ENCODE peak calls at places on chromosomes 3 and 15, in six cellular contexts. One of them, this sample, is unnamed.

GRCh38 chr3:43998841-43999805 is 242.6 kb upstream of the TOPAZ1 start:
- DNase-seq in neural crest cell: peak; percentile 53
- DNase-seq in left ventricle myocardium inferior: no peak
- DNase-seq in psoas muscle: no peak
- DNase-seq in astrocyte of the spinal cord: peak; percentile 84
- DNase-seq in GM10248: peak; percentile 80
- DNase-seq in this sample: no peak

GRCh38 chr15:86725628-86726027 is 646.0 kb downstream of the AGBL1 start:
- DNase-seq in neural crest cell: no peak
- DNase-seq in left ventricle myocardium inferior: no peak
- DNase-seq in psoas muscle: no peak
- DNase-seq in astrocyte of the spinal cord: no peak
- DNase-seq in GM10248: no peak
- DNase-seq in this sample: no peak

GRCh38 chr3:158107508-158108095 is 1.4 kb upstream of the SHOX2 start:
- DNase-seq in neural crest cell: no peak
- DNase-seq in left ventricle myocardium inferior: no peak
- DNase-seq in psoas muscle: no peak
- DNase-seq in astrocyte of the spinal cord: peak; percentile 22
- DNase-seq in GM10248: no peak
- DNase-seq in this sample: no peak

GRCh38 chr3:197458179-197458707 is 97.5 kb downstream of the BDH1 start:
- DNase-seq in neural crest cell: no peak
- DNase-seq in left ventricle myocardium inferior: no peak
- DNase-seq in psoas muscle: no peak
- DNase-seq in astrocyte of the spinal cord: no peak
- DNase-seq in GM10248: peak; percentile 24
- DNase-seq in this sample: no peak

GRCh38 chr15:81886586-81886985 is 159.2 kb downstream of the MEX3B start:
- DNase-seq in neural crest cell: no peak
- DNase-seq in left ventricle myocardium inferior: no peak
- DNase-seq in psoas muscle: no peak
- DNase-seq in astrocyte of the spinal cord: peak; percentile 66
- DNase-seq in GM10248: no peak
- DNase-seq in this sample: no peak

GRCh38 chr3:166688665-166689064 is 691.4 kb downstream of the ZBBX start:
- DNase-seq in neural crest cell: no peak
- DNase-seq in left ventricle myocardium inferior: no peak
- DNase-seq in psoas muscle: no peak
- DNase-seq in astrocyte of the spinal cord: peak; percentile 15
- DNase-seq in GM10248: no peak
- DNase-seq in this sample: no peak

GRCh38 chr3:102225407-102226132 is 209.2 kb upstream of the ZPLD1 start:
- DNase-seq in neural crest cell: no peak
- DNase-seq in left ventricle myocardium inferior: no peak
- DNase-seq in psoas muscle: no peak
- DNase-seq in astrocyte of the spinal cord: peak; percentile 82
- DNase-seq in GM10248: peak; percentile 29
- DNase-seq in this sample: no peak

GRCh38 chr15:54482251-54482650 is 504.0 kb downstream of the UNC13C start:
- DNase-seq in neural crest cell: no peak
- DNase-seq in left ventricle myocardium inferior: no peak
- DNase-seq in psoas muscle: no peak
- DNase-seq in astrocyte of the spinal cord: no peak
- DNase-seq in GM10248: no peak
- DNase-seq in this sample: no peak

GRCh38 chr3:129416408-129416807 is 12.0 kb downstream of the EFCAB12 start:
- DNase-seq in neural crest cell: no peak
- DNase-seq in left ventricle myocardium inferior: no peak
- DNase-seq in psoas muscle: no peak
- DNase-seq in astrocyte of the spinal cord: no peak
- DNase-seq in GM10248: no peak
- DNase-seq in this sample: no peak

GRCh38 chr3:179943097-179943880 is 93.4 kb downstream of the PEX5L start:
- DNase-seq in neural crest cell: no peak
- DNase-seq in left ventricle myocardium inferior: no peak
- DNase-seq in psoas muscle: no peak
- DNase-seq in astrocyte of the spinal cord: no peak
- DNase-seq in GM10248: no peak
- DNase-seq in this sample: no peak

GRCh38 chr3:119293761-119294401 is at the start of gene ARHGAP31:
- DNase-seq in neural crest cell: peak; percentile 38
- DNase-seq in left ventricle myocardium inferior: peak; percentile 75
- DNase-seq in psoas muscle: peak; percentile 75
- DNase-seq in astrocyte of the spinal cord: peak; percentile 74
- DNase-seq in GM10248: peak; percentile 76
- DNase-seq in this sample: peak; percentile 75

GRCh38 chr3:97138914-97139541 is 324.6 kb downstream of the EPHA6 start:
- DNase-seq in neural crest cell: no peak
- DNase-seq in left ventricle myocardium inferior: no peak
- DNase-seq in psoas muscle: no peak
- DNase-seq in astrocyte of the spinal cord: no peak
- DNase-seq in GM10248: no peak
- DNase-seq in this sample: no peak

GRCh38 chr15:35379972-35380371 is 166.0 kb downstream of the DPH6 start:
- DNase-seq in neural crest cell: no peak
- DNase-seq in left ventricle myocardium inferior: no peak
- DNase-seq in psoas muscle: no peak
- DNase-seq in astrocyte of the spinal cord: no peak
- DNase-seq in GM10248: no peak
- DNase-seq in this sample: no peak

GRCh38 chr3:158727499-158728377 is 4.5 kb downstream of the RARRES1 start:
- DNase-seq in neural crest cell: peak; percentile 51
- DNase-seq in left ventricle myocardium inferior: no peak
- DNase-seq in psoas muscle: no peak
- DNase-seq in astrocyte of the spinal cord: peak; percentile 84
- DNase-seq in GM10248: peak; percentile 77
- DNase-seq in this sample: no peak

GRCh38 chr3:16803019-16803418 is 81.7 kb upstream of the PLCL2 start:
- DNase-seq in neural crest cell: no peak
- DNase-seq in left ventricle myocardium inferior: no peak
- DNase-seq in psoas muscle: no peak
- DNase-seq in astrocyte of the spinal cord: no peak
- DNase-seq in GM10248: no peak
- DNase-seq in this sample: no peak

GRCh38 chr3:88000853-88001252 is 58.0 kb downstream of the CGGBP1 start:
- DNase-seq in neural crest cell: peak; percentile 12
- DNase-seq in left ventricle myocardium inferior: no peak
- DNase-seq in psoas muscle: no peak
- DNase-seq in astrocyte of the spinal cord: peak; percentile 22
- DNase-seq in GM10248: no peak
- DNase-seq in this sample: peak; percentile 5

GRCh38 chr3:116440196-116440595 is 5.1 kb downstream of the LSAMP start:
- DNase-seq in neural crest cell: no peak
- DNase-seq in left ventricle myocardium inferior: no peak
- DNase-seq in psoas muscle: no peak
- DNase-seq in astrocyte of the spinal cord: peak; percentile 93
- DNase-seq in GM10248: no peak
- DNase-seq in this sample: no peak

GRCh38 chr15:73538123-73538522 is 95.1 kb downstream of the NPTN start:
- DNase-seq in neural crest cell: no peak
- DNase-seq in left ventricle myocardium inferior: no peak
- DNase-seq in psoas muscle: no peak
- DNase-seq in astrocyte of the spinal cord: no peak
- DNase-seq in GM10248: no peak
- DNase-seq in this sample: no peak

GRCh38 chr3:166304509-166305063 is 467.4 kb upstream of the BCHE start:
- DNase-seq in neural crest cell: no peak
- DNase-seq in left ventricle myocardium inferior: no peak
- DNase-seq in psoas muscle: no peak
- DNase-seq in astrocyte of the spinal cord: no peak
- DNase-seq in GM10248: no peak
- DNase-seq in this sample: no peak

GRCh38 chr15:65824941-65825544 is 33.0 kb upstream of the DENND4A start:
- DNase-seq in neural crest cell: no peak
- DNase-seq in left ventricle myocardium inferior: no peak
- DNase-seq in psoas muscle: peak; percentile 62
- DNase-seq in astrocyte of the spinal cord: peak; percentile 26
- DNase-seq in GM10248: no peak
- DNase-seq in this sample: no peak

GRCh38 chr15:64877435-64877834 is 34.3 kb upstream of the ANKDD1A start:
- DNase-seq in neural crest cell: no peak
- DNase-seq in left ventricle myocardium inferior: peak; percentile 79
- DNase-seq in psoas muscle: peak; percentile 80
- DNase-seq in astrocyte of the spinal cord: no peak
- DNase-seq in GM10248: no peak
- DNase-seq in this sample: peak; percentile 58

GRCh38 chr3:110391640-110392395 is 679.8 kb upstream of the NECTIN3 start:
- DNase-seq in neural crest cell: no peak
- DNase-seq in left ventricle myocardium inferior: no peak
- DNase-seq in psoas muscle: no peak
- DNase-seq in astrocyte of the spinal cord: peak; percentile 29
- DNase-seq in GM10248: no peak
- DNase-seq in this sample: no peak

GRCh38 chr15:95138604-95139270 is 907.4 kb downstream of the MCTP2 start:
- DNase-seq in neural crest cell: no peak
- DNase-seq in left ventricle myocardium inferior: no peak
- DNase-seq in psoas muscle: no peak
- DNase-seq in astrocyte of the spinal cord: no peak
- DNase-seq in GM10248: no peak
- DNase-seq in this sample: no peak

GRCh38 chr3:99846472-99846871 is 28.8 kb downstream of the CMSS1 start:
- DNase-seq in neural crest cell: no peak
- DNase-seq in left ventricle myocardium inferior: no peak
- DNase-seq in psoas muscle: no peak
- DNase-seq in astrocyte of the spinal cord: peak; percentile 40
- DNase-seq in GM10248: no peak
- DNase-seq in this sample: no peak

GRCh38 chr3:155182467-155182866 is 102.3 kb downstream of the MME start:
- DNase-seq in neural crest cell: no peak
- DNase-seq in left ventricle myocardium inferior: no peak
- DNase-seq in psoas muscle: no peak
- DNase-seq in astrocyte of the spinal cord: no peak
- DNase-seq in GM10248: no peak
- DNase-seq in this sample: no peak

GRCh38 chr3:123843668-123844067 is 40.5 kb downstream of the MYLK start:
- DNase-seq in neural crest cell: no peak
- DNase-seq in left ventricle myocardium inferior: no peak
- DNase-seq in psoas muscle: no peak
- DNase-seq in astrocyte of the spinal cord: peak; percentile 73
- DNase-seq in GM10248: no peak
- DNase-seq in this sample: no peak

GRCh38 chr15:42577514-42578031 is 2.2 kb downstream of the STARD9 start:
- DNase-seq in neural crest cell: no peak
- DNase-seq in left ventricle myocardium inferior: no peak
- DNase-seq in psoas muscle: no peak
- DNase-seq in astrocyte of the spinal cord: peak; percentile 85
- DNase-seq in GM10248: peak; percentile 31
- DNase-seq in this sample: no peak

GRCh38 chr3:129611812-129612349 is 5.4 kb upstream of the PLXND1 start:
- DNase-seq in neural crest cell: no peak
- DNase-seq in left ventricle myocardium inferior: peak; percentile 64
- DNase-seq in psoas muscle: peak; percentile 63
- DNase-seq in astrocyte of the spinal cord: peak; percentile 66
- DNase-seq in GM10248: no peak
- DNase-seq in this sample: no peak

GRCh38 chr3:161999846-162000245 is 503.2 kb downstream of the OTOL1 start:
- DNase-seq in neural crest cell: no peak
- DNase-seq in left ventricle myocardium inferior: no peak
- DNase-seq in psoas muscle: no peak
- DNase-seq in astrocyte of the spinal cord: no peak
- DNase-seq in GM10248: no peak
- DNase-seq in this sample: no peak

GRCh38 chr3:191641789-191642188 is 180.8 kb downstream of the PYDC2 start:
- DNase-seq in neural crest cell: no peak
- DNase-seq in left ventricle myocardium inferior: no peak
- DNase-seq in psoas muscle: no peak
- DNase-seq in astrocyte of the spinal cord: no peak
- DNase-seq in GM10248: no peak
- DNase-seq in this sample: no peak

GRCh38 chr3:28335246-28335645 is 13.3 kb upstream of the ZCWPW2 start:
- DNase-seq in neural crest cell: no peak
- DNase-seq in left ventricle myocardium inferior: no peak
- DNase-seq in psoas muscle: no peak
- DNase-seq in astrocyte of the spinal cord: no peak
- DNase-seq in GM10248: no peak
- DNase-seq in this sample: no peak

GRCh38 chr3:28334552-28334951 is 14.0 kb upstream of the ZCWPW2 start:
- DNase-seq in neural crest cell: no peak
- DNase-seq in left ventricle myocardium inferior: no peak
- DNase-seq in psoas muscle: no peak
- DNase-seq in astrocyte of the spinal cord: no peak
- DNase-seq in GM10248: no peak
- DNase-seq in this sample: no peak
- TF ChIP-seq CTCF in neural crest cell: no peak
- TF ChIP-seq CTCF in left ventricle myocardium inferior: peak; percentile 27
- TF ChIP-seq CTCF in psoas muscle: no peak
- TF ChIP-seq CTCF in astrocyte of the spinal cord: peak; percentile 10
- TF ChIP-seq CTCF in GM10248: no peak
- TF ChIP-seq CTCF in this sample: no peak

GRCh38 chr3:40524571-40525285 is at the start of gene ZNF621:
- DNase-seq in neural crest cell: peak; percentile 86
- DNase-seq in left ventricle myocardium inferior: peak; percentile 93
- DNase-seq in psoas muscle: peak; percentile 96
- DNase-seq in astrocyte of the spinal cord: peak; percentile 87
- DNase-seq in GM10248: peak; percentile 95
- DNase-seq in this sample: peak; percentile 94
- TF ChIP-seq CTCF in neural crest cell: no peak
- TF ChIP-seq CTCF in left ventricle myocardium inferior: no peak
- TF ChIP-seq CTCF in psoas muscle: no peak
- TF ChIP-seq CTCF in astrocyte of the spinal cord: no peak
- TF ChIP-seq CTCF in GM10248: no peak
- TF ChIP-seq CTCF in this sample: no peak

DNA sequence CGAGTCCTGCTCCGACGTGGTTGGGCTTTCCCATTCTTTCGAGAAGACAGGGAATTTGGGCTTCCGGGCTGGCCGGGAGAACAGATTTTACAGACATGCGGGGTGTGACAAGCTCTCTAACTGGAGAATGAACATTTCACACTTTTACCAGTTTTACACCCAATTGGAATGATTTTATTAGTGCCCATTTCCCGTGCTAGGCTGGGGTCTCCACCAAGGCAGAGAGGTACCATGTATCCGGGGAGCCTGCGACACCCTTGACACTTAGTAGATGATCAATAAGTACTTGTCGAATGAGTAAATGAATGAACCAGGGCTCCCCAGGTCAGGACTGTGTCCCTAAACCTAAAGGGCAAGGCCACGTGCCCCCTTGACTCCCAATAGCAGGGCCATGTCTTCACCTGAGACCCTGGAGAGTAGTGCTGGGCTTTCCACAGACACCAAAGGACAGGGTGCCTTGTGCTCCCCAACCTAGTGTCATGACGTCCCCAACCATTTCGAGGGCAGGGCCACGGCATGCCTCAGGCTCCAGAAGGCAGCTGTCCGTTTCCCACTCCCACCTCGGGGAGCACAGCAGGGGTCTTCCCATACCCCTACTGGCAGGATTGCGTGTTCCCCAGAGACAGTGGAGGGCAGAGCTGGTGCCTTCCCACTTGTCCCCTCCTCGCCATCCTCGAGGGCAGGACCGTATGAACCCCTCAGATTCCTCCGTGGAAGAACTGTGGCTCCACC is 680 bp upstream of the MYD88 start:
- DNase-seq in neural crest cell: peak; percentile 12
- DNase-seq in left ventricle myocardium inferior: no peak
- DNase-seq in psoas muscle: no peak
- DNase-seq in astrocyte of the spinal cord: no peak
- DNase-seq in GM10248: no peak
- DNase-seq in this sample: peak; percentile 72
- TF ChIP-seq CTCF in neural crest cell: peak; percentile 38
- TF ChIP-seq CTCF in left ventricle myocardium inferior: no peak
- TF ChIP-seq CTCF in psoas muscle: no peak
- TF ChIP-seq CTCF in astrocyte of the spinal cord: peak; percentile 13
- TF ChIP-seq CTCF in GM10248: no peak
- TF ChIP-seq CTCF in this sample: no peak

GRCh38 chr3:186653984-186654383 is 11.8 kb upstream of the HRG start:
- DNase-seq in neural crest cell: peak; percentile 26
- DNase-seq in left ventricle myocardium inferior: no peak
- DNase-seq in psoas muscle: no peak
- DNase-seq in astrocyte of the spinal cord: no peak
- DNase-seq in GM10248: no peak
- DNase-seq in this sample: no peak
- TF ChIP-seq CTCF in neural crest cell: peak; percentile 37
- TF ChIP-seq CTCF in left ventricle myocardium inferior: no peak
- TF ChIP-seq CTCF in psoas muscle: no peak
- TF ChIP-seq CTCF in astrocyte of the spinal cord: peak; percentile 20
- TF ChIP-seq CTCF in GM10248: no peak
- TF ChIP-seq CTCF in this sample: no peak